ENCODE peak calls at places on chromosomes 4 and X, in five cellular contexts. L is mucosa of descending colon, P is upper lobe of left lung, D is neural progenitor cell, F is NCI-H146. X is an unnamed sample.

GRCh38 chr4:69831646-69832325 is 28.2 kb downstream of the SULT1E1 start:
- DNase-seq in L (peak), P (no peak), D (no peak), F (no peak), X (no peak)

GRCh38 chrX:49120104-49120503 is 3.4 kb downstream of the GPKOW start:
- DNase-seq in L (peak), P (no peak), D (no peak), F (no peak), X (no peak)

GRCh38 chr4:110850461-110851447 is 227.9 kb upstream of the PITX2 start:
- DNase-seq in L (peak), P (no peak), D (peak), F (no peak), X (no peak)

GRCh38 chr4:162645381-162645780 is 481.6 kb upstream of the FSTL5 start:
- DNase-seq in L (no peak), P (no peak), D (peak), F (no peak), X (peak)

GRCh38 chr4:8607603-8608481 is 15.3 kb downstream of the CPZ start:
- DNase-seq in L (peak), P (peak), D (peak), F (peak), X (peak)

GRCh38 chrX:152821145-152821765 is 9.3 kb downstream of the CETN2 start:
- DNase-seq in L (peak), P (no peak), D (peak), F (peak), X (peak)

GRCh38 chr4:21869978-21870745 is 78.4 kb downstream of the KCNIP4 start:
- DNase-seq in L (no peak), P (no peak), D (no peak), F (no peak), X (no peak)

GRCh38 chr4:88382621-88383020 is 4.0 kb downstream of the HERC6 start:
- DNase-seq in L (no peak), P (no peak), D (no peak), F (no peak), X (peak)

GRCh38 chrX:136598631-136599030 is 49.3 kb upstream of the CD40LG start:
- DNase-seq in L (no peak), P (no peak), D (no peak), F (no peak), X (no peak)

GRCh38 chr4:119230288-119230687 is 17.8 kb downstream of the USP53 start:
- DNase-seq in L (no peak), P (no peak), D (no peak), F (no peak), X (no peak)

GRCh38 chr4:152485726-152486276 is 50.1 kb downstream of the FBXW7 start:
- DNase-seq in L (peak), P (no peak), D (no peak), F (no peak), X (peak)

GRCh38 chrX:56222473-56223000 is 9.6 kb upstream of the KLF8 start:
- DNase-seq in L (no peak), P (peak), D (no peak), F (no peak), X (no peak)

GRCh38 chr4:26150948-26151347 is 169.9 kb upstream of the RBPJ start:
- DNase-seq in L (no peak), P (no peak), D (no peak), F (no peak), X (peak)

GRCh38 chrX:68927178-68927577 is 98.4 kb downstream of the EFNB1 start:
- DNase-seq in L (no peak), P (no peak), D (no peak), F (no peak), X (no peak)

GRCh38 chr4:159363376-159363775 is 260.5 kb downstream of the RAPGEF2 start:
- DNase-seq in L (no peak), P (no peak), D (no peak), F (no peak), X (no peak)

GRCh38 chr4:42519803-42520417 is 122.6 kb downstream of the SHISA3 start:
- DNase-seq in L (peak), P (no peak), D (peak), F (peak), X (peak)

GRCh38 chrX:99914676-99915075 is 495.4 kb downstream of the PCDH19 start:
- DNase-seq in L (no peak), P (no peak), D (no peak), F (peak), X (peak)

GRCh38 chr4:176883108-176883550 is 90.4 kb upstream of the VEGFC start:
- DNase-seq in L (no peak), P (no peak), D (no peak), F (no peak), X (peak)

GRCh38 chr4:147709999-147710398 is 21.9 kb upstream of the ARHGAP10 start:
- DNase-seq in L (no peak), P (no peak), D (no peak), F (no peak), X (peak)

GRCh38 chrX:43808231-43808630 is 74.0 kb downstream of the MAOB start:
- DNase-seq in L (no peak), P (no peak), D (no peak), F (no peak), X (no peak)

GRCh38 chr4:82599336-82599735 is 37.5 kb upstream of the TMEM150C start:
- DNase-seq in L (no peak), P (no peak), D (peak), F (peak), X (no peak)

GRCh38 chr4:145132521-145133098 is 34.5 kb downstream of the ABCE1 start:
- DNase-seq in L (peak), P (no peak), D (no peak), F (no peak), X (peak)

GRCh38 chr4:156255205-156255604 is 301.5 kb upstream of the CTSO start:
- DNase-seq in L (no peak), P (no peak), D (no peak), F (peak), X (no peak)

GRCh38 chr4:163688856-163689255 is 194.4 kb downstream of the TMA16 start:
- DNase-seq in L (no peak), P (no peak), D (no peak), F (no peak), X (no peak)

GRCh38 chr4:101277661-101278060 is 69.7 kb downstream of the PPP3CA start:
- DNase-seq in L (no peak), P (no peak), D (no peak), F (no peak), X (peak)

GRCh38 chr4:76764251-76764650 is 133.7 kb downstream of the SOWAHB start:
- DNase-seq in L (no peak), P (no peak), D (peak), F (no peak), X (peak)

GRCh38 chrX:386239-386767 is 404 bp downstream of the PPP2R3B start:
- DNase-seq in L (peak), P (no peak), D (peak), F (no peak), X (no peak)

GRCh38 chr4:112813790-112814189 is 176.8 kb downstream of the LARP7 start:
- DNase-seq in L (no peak), P (no peak), D (no peak), F (no peak), X (peak)

GRCh38 chrX:36214924-36215323 is 295.4 kb downstream of the CFAP47 start:
- DNase-seq in L (no peak), P (no peak), D (no peak), F (peak), X (no peak)

X was measured in astrocyte of the hippocampus.